ENCODE peak calls at places on chromosomes 2 and 18, in five cellular contexts. W is stimulated activated CD4-positive, alpha-beta T cell treated with anti-CD3 and anti-CD28 coated beads, Interleukin-4, amount 100 ng/mL, for 1 hour; J is CD8-positive, alpha-beta memory T cell; L is NK-92 treated with Interleukin-12 subunit alpha and Interleukin-12 subunit beta, amount 100 ng/mL, for 24 hours; B is NCI-H1417. X is an unnamed sample.

GRCh38 chr2:219446101-219446504 is 11.5 kb downstream of the SPEG start:
- DNase-seq in L (no peak), J (no peak), B (peak; percentile 33), W (no peak), X (no peak)

GRCh38 chr2:170828533-170828916 is 11.8 kb downstream of the GAD1 start:
- DNase-seq in J (no peak), W (no peak), L (no peak), B (no peak), X (no peak)

GRCh38 chr2:170052151-170052550 is 125.8 kb upstream of the MYO3B start:
- DNase-seq in L (no peak), W (no peak), J (no peak), B (no peak), X (no peak)

GRCh38 chr2:120323214-120323613 is 22.7 kb upstream of the INHBB start:
- DNase-seq in L (no peak), B (no peak), J (no peak), W (no peak), X (no peak)

GRCh38 chr2:73985318-73986084 is 791 bp downstream of the TET3 start:
- DNase-seq in L (peak; percentile 32), B (peak; percentile 62), J (peak; percentile 54), W (peak; percentile 78), X (peak; percentile 81)

GRCh38 chr2:70947556-70948184 is 12.0 kb downstream of the ATP6V1B1 start:
- DNase-seq in W (no peak), B (no peak), J (no peak), L (no peak), X (no peak)

GRCh38 chr2:240565267-240566202 is 2.7 kb upstream of the RNPEPL1 start:
- DNase-seq in L (peak; percentile 97), B (peak; percentile 61), J (peak; percentile 95), W (peak; percentile 84), X (peak; percentile 92)

GRCh38 chr18:74631242-74632087 is 33.8 kb downstream of the ZNF407 start:
- DNase-seq in B (no peak), L (no peak), J (peak; percentile 18), W (no peak), X (no peak)

GRCh38 chr18:57727952-57728807 is 74.9 kb downstream of the ATP8B1 start:
- DNase-seq in W (no peak), B (no peak), J (no peak), L (no peak), X (no peak)

GRCh38 chr2:218829868-218830451 is 1.6 kb downstream of the PRKAG3 start:
- DNase-seq in J (no peak), L (no peak), W (no peak), B (peak; percentile 67), X (no peak)

GRCh38 chr18:59700535-59700967 is 3.3 kb upstream of the CCBE1 start:
- DNase-seq in J (no peak), W (no peak), L (no peak), B (peak; percentile 80), X (no peak)

X was measured in activated naive CD8-positive, alpha-beta T cell treated with anti-CD3 and anti-CD28 coated beads for 36 hours.